ENCODE peak calls at places on chromosomes 6 and 20, in four cellular contexts. R is mesenchymal stem cell, I is IMR-90, B is PC-3. E is an unnamed sample. For H3K4me1, the result is how much of the 10 kb centered on the place peaks cover.

GRCh38 chr6:30985490-30985889 is 2.0 kb downstream of the MUC21 start:
- DNase-seq in R (no peak), B (no peak), I (no peak), E (no peak)

GRCh38 chr20:25076731-25077609 is 5.0 kb downstream of the VSX1 start:
- DNase-seq in R (no peak), B (peak), I (peak), E (peak)

GRCh38 chr6:91097316-91097878 is 510.5 kb upstream of the MAP3K7 start:
- DNase-seq in R (no peak), I (no peak), B (no peak), E (no peak)

GRCh38 chr6:147141690-147142308 is 62.4 kb upstream of the STXBP5 start:
- DNase-seq in I (peak), B (peak), R (peak), E (peak)

GRCh38 chr6:126112171-126112632 is 125.9 kb downstream of the TRMT11 start:
- DNase-seq in R (peak), B (peak), I (peak), E (peak)

GRCh38 chr6:129516005-129516404 is 194.0 kb downstream of the ARHGAP18 start:
- DNase-seq in R (no peak), I (no peak), B (no peak), E (no peak)

GRCh38 chr20:49685809-49686208 is 27.9 kb downstream of the B4GALT5 start:
- DNase-seq in I (peak), B (peak), R (peak), E (no peak)

GRCh38 chr20:38806855-38807655 is 1.6 kb downstream of the PPP1R16B start:
- DNase-seq in B (no peak), R (no peak), I (no peak), E (peak)

GRCh38 chr6:170147832-170148708 is 142.8 kb downstream of the DLL1 start:
- DNase-seq in R (no peak), I (no peak), B (no peak), E (peak)

GRCh38 chr20:56373942-56374341 is 15.2 kb downstream of the FAM210B start:
- DNase-seq in B (peak), R (peak), I (peak), E (peak)

GRCh38 chr6:38068854-38069253 is 249.3 kb downstream of the ZFAND3 start:
- DNase-seq in I (no peak), B (peak), R (no peak), E (no peak)

GRCh38 chr20:58374906-58375760 is 13.9 kb upstream of the VAPB start:
- DNase-seq in R (peak), B (no peak), I (peak), E (peak)

GRCh38 chr20:34390769-34391447 is 27.8 kb downstream of the ITCH start:
- DNase-seq in R (peak), I (peak), B (peak), E (peak)

GRCh38 chr6:52074155-52074554 is 13.3 kb downstream of the PKHD1 start:
- DNase-seq in B (peak), R (no peak), I (no peak), E (no peak)

GRCh38 chr6:14661188-14661587 is 543.6 kb downstream of the CD83 start:
- DNase-seq in R (peak), B (no peak), I (peak), E (no peak)

GRCh38 chr20:28562510-28562898 is 2695.0 kb upstream of the DEFB115 start:
- DNase-seq in I (peak), R (peak), B (peak), E (peak)

GRCh38 chr6:53796791-53797190 is 2.0 kb downstream of the LRRC1 start:
- DNase-seq in R (peak), I (no peak), B (peak), E (peak)

GRCh38 chr6:44561062-44561591 is 173.6 kb downstream of the CDC5L start:
- DNase-seq in I (no peak), R (no peak), B (no peak), E (peak)

GRCh38 chr6:24997905-24998304 is 62.1 kb upstream of the RIPOR2 start:
- DNase-seq in B (no peak), R (no peak), I (no peak), E (no peak)

GRCh38 chr6:24994812-24995211 is 59.1 kb upstream of the RIPOR2 start:
- DNase-seq in I (no peak), B (no peak), R (no peak), E (no peak)

GRCh38 chr6:24997186-24997585 is 61.4 kb upstream of the RIPOR2 start:
- DNase-seq in I (no peak), B (no peak), R (no peak), E (no peak)

GRCh38 chr6:24995270-24995669 is 59.5 kb upstream of the RIPOR2 start:
- DNase-seq in R (no peak), B (no peak), I (no peak), E (no peak)

DNA sequence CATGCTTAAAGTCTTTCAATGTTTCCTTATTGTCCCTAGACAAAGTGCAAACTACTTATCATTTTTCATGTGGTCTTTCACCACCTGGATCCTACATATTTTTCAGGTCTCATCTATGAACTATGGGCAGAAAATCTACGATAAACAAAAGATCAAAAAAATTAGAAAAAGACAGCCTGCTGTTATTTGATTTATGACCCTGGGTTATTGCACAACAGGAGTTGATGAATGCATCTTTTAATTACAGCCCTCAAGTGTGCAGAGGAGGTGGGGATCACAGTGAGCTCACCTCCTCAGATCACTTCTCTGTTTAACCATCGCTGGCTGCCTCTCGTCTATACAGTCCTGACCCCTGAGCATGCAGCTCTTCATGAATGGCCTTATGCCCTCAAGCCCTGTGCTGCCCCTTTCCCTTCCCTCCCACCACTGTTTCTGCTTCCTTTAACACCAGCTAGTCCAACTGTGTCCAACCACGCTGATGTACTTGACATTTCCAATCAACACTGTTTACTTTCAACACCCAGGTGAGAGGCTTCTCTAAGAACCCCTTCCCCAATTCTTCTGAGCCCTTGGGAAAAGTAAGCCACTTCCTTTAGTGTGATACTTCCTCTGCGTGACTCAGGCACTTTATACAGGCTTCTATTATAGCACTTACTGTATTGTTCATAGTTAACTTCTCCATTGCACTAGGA is 60.5 kb upstream of the RIPOR2 start:
- DNase-seq in B (no peak), R (no peak), I (no peak), E (no peak)
- H3K4me1 ChIP-seq in B (under half), R (under half), I (under half), E (under half)

DNA sequence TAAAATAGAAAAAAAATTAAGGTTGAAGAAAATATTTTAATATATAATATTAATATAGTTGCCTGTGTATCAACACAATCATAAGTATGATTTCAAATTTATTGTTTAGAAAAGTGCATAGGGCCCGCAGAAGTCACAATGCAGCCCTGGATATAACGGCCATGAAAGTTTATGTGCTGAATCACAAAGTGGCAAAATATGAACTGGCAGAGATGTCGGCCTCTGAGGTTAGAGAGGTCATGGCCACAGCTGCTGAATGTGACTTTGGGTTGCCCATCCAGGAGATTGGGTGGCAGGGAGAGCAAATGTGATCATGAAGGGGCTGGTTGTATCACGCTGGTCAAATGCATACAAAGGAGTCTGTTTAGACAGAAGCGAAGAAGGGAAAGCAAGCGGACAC is 35.7 kb downstream of the COL11A2 start:
- DNase-seq in R (no peak), I (no peak), B (no peak), E (peak)
- H2AFZ ChIP-seq in R (no peak), I (no peak), B (no peak), E (no peak)

GRCh38 chr6:137874204-137875001 is 7.3 kb downstream of the TNFAIP3 start:
- DNase-seq in R (peak), I (no peak), B (no peak), E (no peak)

GRCh38 chr6:137871299-137871698 is 4.2 kb downstream of the TNFAIP3 start:
- DNase-seq in I (no peak), B (no peak), R (peak), E (no peak)

GRCh38 chr6:137875606-137876005 is 8.5 kb downstream of the TNFAIP3 start:
- DNase-seq in R (no peak), I (no peak), B (no peak), E (no peak)

GRCh38 chr6:137872071-137872470 is 5.0 kb downstream of the TNFAIP3 start:
- DNase-seq in B (peak), R (no peak), I (peak), E (peak)

DNA sequence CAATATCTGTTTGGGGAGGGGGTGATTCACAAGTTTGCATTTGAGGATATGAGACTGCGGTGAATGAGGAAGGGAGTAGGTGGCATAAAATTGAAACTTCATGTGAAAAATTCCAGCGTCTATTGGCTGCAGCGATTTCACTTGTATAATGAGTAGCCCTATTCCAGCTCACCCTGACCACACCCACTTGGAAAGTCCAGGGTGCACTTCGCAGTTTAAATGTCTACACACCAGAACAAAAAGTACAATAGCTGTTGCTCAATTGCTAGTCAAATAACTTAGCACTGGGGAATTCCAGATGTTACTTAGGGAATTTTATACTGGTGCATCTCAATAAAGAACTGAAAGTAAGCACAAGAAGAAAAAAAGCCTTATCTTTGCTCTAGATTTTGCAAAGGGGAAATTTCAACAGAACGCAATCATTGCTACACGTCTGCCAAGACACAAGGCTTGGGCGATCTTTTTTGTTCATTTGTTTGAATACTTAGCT is 6.3 kb downstream of the TNFAIP3 start:
- DNase-seq in I (peak), R (peak), B (peak), E (peak)
- H3K4me1 ChIP-seq in I (under half), R (under half), B (under half), E (half or more)

GRCh38 chr6:76465410-76465809 is 392.9 kb upstream of the IMPG1 start:
- DNase-seq in B (no peak), I (no peak), R (no peak), E (no peak)
- H2AFZ ChIP-seq in B (no peak), I (no peak), R (no peak), E (no peak)

GRCh38 chr20:44700306-44700705 is 14.9 kb upstream of the CCN5 start:
- DNase-seq in R (no peak), B (no peak), I (no peak), E (no peak)
- H3K4me1 ChIP-seq in R (half or more), B (under half), I (under half), E (half or more)

DNA sequence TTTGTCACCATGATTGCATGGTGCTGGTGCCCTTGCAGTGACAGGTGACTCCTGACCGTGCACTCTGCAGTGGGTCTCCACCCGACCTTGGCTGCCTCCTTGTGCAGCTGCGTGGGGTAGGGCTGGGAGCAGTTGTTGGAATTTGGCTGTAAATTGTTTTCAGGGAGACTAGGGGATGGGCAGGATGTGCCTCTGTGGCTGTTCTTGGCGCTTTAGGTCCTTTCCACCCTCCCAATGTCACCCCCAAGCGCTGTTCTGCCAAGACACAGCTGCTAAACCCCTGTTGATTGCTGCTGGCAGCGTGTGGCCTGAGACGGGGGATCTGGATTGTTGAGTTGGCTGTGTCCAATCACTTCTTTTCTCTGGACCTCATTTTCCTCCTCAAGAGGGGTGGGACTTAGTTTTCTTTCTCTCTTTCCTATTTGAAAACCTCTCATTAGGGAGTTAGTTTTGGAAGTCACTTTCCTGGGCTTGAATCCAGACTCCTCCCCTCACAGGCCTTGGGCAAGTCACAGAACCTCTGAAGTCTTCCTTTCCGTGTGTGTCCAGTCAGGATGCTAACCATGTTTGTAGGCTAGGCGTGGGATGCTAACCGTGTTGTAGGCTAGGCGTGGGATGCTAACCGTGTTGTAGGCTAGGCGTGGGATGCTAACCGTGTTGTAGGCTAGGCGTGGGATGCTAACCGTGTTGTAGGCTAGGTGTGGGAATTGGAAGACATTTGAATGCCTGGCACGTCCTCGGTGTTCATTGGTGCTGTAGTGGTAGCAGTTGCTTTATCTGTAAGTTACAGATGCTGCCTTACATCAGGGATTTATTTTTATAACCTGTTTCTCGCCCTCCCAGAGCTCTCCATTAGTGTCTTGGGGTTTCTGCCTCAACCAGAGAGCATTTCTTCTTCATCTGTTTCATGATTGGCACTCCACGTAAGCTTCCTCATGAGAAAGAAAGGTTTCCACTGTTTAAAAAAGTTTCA is 8.6 kb downstream of the IGF2R start:
- DNase-seq in B (no peak), R (peak), I (peak), E (no peak)
- H2AFZ ChIP-seq in B (no peak), R (no peak), I (peak), E (no peak)

DNA sequence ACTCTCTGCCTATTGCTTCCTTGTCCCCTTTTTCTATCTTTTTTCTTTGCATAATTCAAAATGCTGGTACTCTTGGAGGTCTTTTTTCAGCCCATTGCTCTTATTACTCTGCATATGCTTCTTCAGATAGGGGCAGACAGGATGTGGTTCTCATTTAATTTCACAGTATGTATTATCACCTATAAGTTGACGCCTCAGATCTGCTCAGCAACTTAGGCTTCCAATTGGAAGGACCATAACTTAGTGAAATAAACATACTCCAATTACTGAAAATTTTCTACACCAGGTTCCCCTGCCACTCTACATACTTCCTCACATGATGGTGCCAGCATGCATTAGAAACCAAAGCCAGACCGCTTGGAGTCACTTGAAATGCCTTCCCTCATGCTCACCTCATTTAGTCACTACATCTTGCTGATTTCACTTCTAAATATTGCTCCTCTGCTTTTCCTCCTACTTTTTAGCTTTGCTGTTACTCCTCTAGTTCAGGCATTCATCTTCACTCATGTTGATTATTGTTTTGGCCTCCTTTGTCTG is 34.5 kb upstream of the AHI1 start:
- DNase-seq in R (no peak), B (no peak), I (no peak), E (no peak)
- H3K4me1 ChIP-seq in R (under half), B (under half), I (under half), E (under half)

GRCh38 chr6:27168586-27169443 is 78.7 kb upstream of the PRSS16 start:
- DNase-seq in I (peak), B (peak), R (peak), E (peak)
- H2AFZ ChIP-seq in I (peak), B (peak), R (no peak), E (peak)

DNA sequence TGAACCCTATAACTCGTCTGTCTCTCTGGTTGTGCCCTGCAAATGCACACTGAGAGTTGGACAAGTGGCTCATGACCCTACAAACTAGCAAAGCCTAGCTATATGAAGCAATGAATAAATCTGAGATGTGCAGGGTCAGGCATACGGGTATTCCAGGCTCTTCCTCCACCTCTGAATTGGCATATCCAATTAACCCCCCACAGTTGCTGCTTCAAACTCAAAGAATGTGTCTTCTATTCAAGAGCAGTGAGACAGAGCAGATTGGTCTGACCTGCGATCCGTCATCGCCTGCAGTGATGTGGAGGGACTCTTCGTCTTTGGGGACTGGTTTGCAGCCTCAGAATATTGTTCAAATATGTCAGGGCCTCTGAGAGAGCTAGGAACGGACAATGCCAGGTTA is 59.8 kb downstream of the LAMP5 start:
- DNase-seq in I (no peak), R (no peak), B (no peak), E (peak)
- H3K4me1 ChIP-seq in I (under half), R (under half), B (under half), E (under half)

GRCh38 chr6:42316981-42317380 is 99.3 kb upstream of the MRPS10 start:
- DNase-seq in R (no peak), I (no peak), B (peak), E (no peak)
- H2AFZ ChIP-seq in R (no peak), I (peak), B (no peak), E (no peak)